ENCODE peak calls at places on chromosome 11, in eight cellular contexts. X is RWPE1, N is pancreas, M is body of pancreas, V is fibroblast of lung, S is PC-3, D is cardiac muscle cell, A is uterus. R is an unnamed sample.

GRCh38 chr11:73507086-73507485 is 90.8 kb downstream of the FAM168A start:
- DNase-seq in X (no peak), N (no peak), M (no peak), V (no peak), S (no peak), D (no peak), A (no peak), R (no peak)

GRCh38 chr11:78149646-78150045 is 10.2 kb upstream of the ALG8 start:
- DNase-seq in X (peak), N (no peak), M (no peak), V (peak), S (peak), D (no peak), A (no peak), R (peak)

GRCh38 chr11:68090706-68091105 is 30.5 kb downstream of the CHKA start:
- DNase-seq in X (no peak), N (no peak), M (no peak), V (no peak), S (peak), D (no peak), A (no peak), R (no peak)

GRCh38 chr11:63551889-63552266 is 11.3 kb downstream of the PLAAT2 start:
- DNase-seq in X (no peak), N (no peak), M (no peak), V (no peak), S (no peak), D (no peak), A (no peak), R (no peak)

GRCh38 chr11:6320411-6321207 is at the start of gene CAVIN3:
- DNase-seq in X (peak), N (peak), M (peak), V (peak), S (peak), D (peak), A (peak), R (no peak)

GRCh38 chr11:28632338-28632737 is 524.1 kb downstream of the METTL15 start:
- DNase-seq in X (peak), N (no peak), M (no peak), V (no peak), S (peak), D (no peak), A (no peak), R (no peak)

GRCh38 chr11:67561971-67562560 is 21.5 kb upstream of the GSTP1 start:
- DNase-seq in X (no peak), N (no peak), M (no peak), V (no peak), S (peak), D (no peak), A (no peak), R (no peak)

GRCh38 chr11:71307811-71308645 is 55.7 kb upstream of the SHANK2 start:
- DNase-seq in X (no peak), N (no peak), M (peak), V (no peak), S (peak), D (no peak), A (no peak), R (no peak)

GRCh38 chr11:74427377-74427776 is 29.1 kb upstream of the PGM2L1 start:
- DNase-seq in X (no peak), N (no peak), M (no peak), V (peak), S (no peak), D (no peak), A (no peak), R (no peak)

GRCh38 chr11:70526116-70527045 is 128.1 kb downstream of the CTTN start:
- DNase-seq in X (no peak), N (no peak), M (no peak), V (no peak), S (no peak), D (no peak), A (no peak), R (no peak)

GRCh38 chr11:57772562-57772961 is 11.0 kb downstream of the CTNND1 start:
- DNase-seq in X (no peak), N (no peak), M (no peak), V (no peak), S (peak), D (no peak), A (no peak), R (no peak)

GRCh38 chr11:116374085-116374484 is 398.7 kb downstream of the BUD13 start:
- DNase-seq in X (no peak), N (no peak), M (no peak), V (no peak), S (no peak), D (no peak), A (no peak), R (no peak)

GRCh38 chr11:57762235-57762866 is 749 bp downstream of the CTNND1 start:
- DNase-seq in X (peak), N (no peak), M (peak), V (no peak), S (peak), D (no peak), A (no peak), R (no peak)

GRCh38 chr11:73995247-73995646 is 12.6 kb upstream of the UCP2 start:
- DNase-seq in X (no peak), N (no peak), M (no peak), V (no peak), S (no peak), D (no peak), A (no peak), R (no peak)

GRCh38 chr11:10858505-10859360 is 880 bp upstream of the ZBED5 start:
- DNase-seq in X (peak), N (peak), M (peak), V (peak), S (peak), D (peak), A (peak), R (no peak)

GRCh38 chr11:69381681-69382130 is 87.8 kb downstream of the MYEOV start:
- DNase-seq in X (no peak), N (no peak), M (peak), V (no peak), S (no peak), D (no peak), A (no peak), R (no peak)

GRCh38 chr11:68200639-68201038 is 12.5 kb downstream of the KMT5B start:
- DNase-seq in X (no peak), N (no peak), M (no peak), V (peak), S (no peak), D (no peak), A (no peak), R (no peak)

GRCh38 chr11:61294717-61295595 is at the start of gene VWCE:
- DNase-seq in X (peak), N (peak), M (peak), V (peak), S (peak), D (peak), A (peak), R (no peak)

GRCh38 chr11:47051217-47051616 is 114.7 kb downstream of the CSTPP1 start:
- DNase-seq in X (no peak), N (no peak), M (no peak), V (peak), S (no peak), D (no peak), A (peak), R (no peak)

GRCh38 chr11:109435121-109435742 is 13.2 kb downstream of the C11orf87 start:
- DNase-seq in X (peak), N (no peak), M (no peak), V (no peak), S (peak), D (no peak), A (no peak), R (peak)

GRCh38 chr11:575324-575995 is 810 bp upstream of the PHRF1 start:
- DNase-seq in X (no peak), N (peak), M (no peak), V (no peak), S (peak), D (peak), A (no peak), R (no peak)

GRCh38 chr11:67996622-67997459 is 7.1 kb downstream of the UNC93B1 start:
- DNase-seq in X (no peak), N (peak), M (peak), V (peak), S (peak), D (peak), A (no peak), R (no peak)

GRCh38 chr11:126313826-126314225 is 10.0 kb downstream of the DCPS start:
- DNase-seq in X (no peak), N (no peak), M (no peak), V (no peak), S (no peak), D (no peak), A (no peak), R (no peak)

GRCh38 chr11:19994712-19995111 is 165.6 kb downstream of the DBX1 start:
- DNase-seq in X (no peak), N (no peak), M (no peak), V (peak), S (no peak), D (no peak), A (no peak), R (no peak)

GRCh38 chr11:17890333-17890732 is 122.5 kb downstream of the SERGEF start:
- DNase-seq in X (no peak), N (no peak), M (no peak), V (peak), S (peak), D (no peak), A (no peak), R (no peak)

GRCh38 chr11:34072831-34073230 is 21.3 kb downstream of the CAPRIN1 start:
- DNase-seq in X (no peak), N (no peak), M (no peak), V (no peak), S (no peak), D (no peak), A (no peak), R (no peak)

GRCh38 chr11:34074391-34074790 is 22.9 kb downstream of the CAPRIN1 start:
- DNase-seq in X (no peak), N (no peak), M (no peak), V (no peak), S (no peak), D (no peak), A (no peak), R (no peak)

GRCh38 chr11:34080609-34081008 is 24.8 kb upstream of the NAT10 start:
- DNase-seq in X (no peak), N (no peak), M (no peak), V (no peak), S (no peak), D (no peak), A (no peak), R (no peak)

GRCh38 chr11:34072041-34072440 is 20.5 kb downstream of the CAPRIN1 start:
- DNase-seq in X (no peak), N (no peak), M (no peak), V (no peak), S (no peak), D (no peak), A (no peak), R (no peak)

GRCh38 chr11:34075178-34075820 is 23.8 kb downstream of the CAPRIN1 start:
- DNase-seq in X (peak), N (no peak), M (no peak), V (peak), S (peak), D (no peak), A (no peak), R (no peak)
- H3K27ac ChIP-seq in X (no peak), N (peak), M (no peak), V (no peak), S (peak), D (no peak), A (no peak), R (peak)

GRCh38 chr11:119750056-119750455 is 21.1 kb upstream of the NECTIN1 start:
- DNase-seq in X (no peak), N (no peak), M (no peak), V (no peak), S (no peak), D (no peak), A (no peak), R (no peak)

GRCh38 chr11:119752946-119753345 is 23.9 kb upstream of the NECTIN1 start:
- DNase-seq in X (no peak), N (no peak), M (no peak), V (no peak), S (no peak), D (no peak), A (no peak), R (no peak)

GRCh38 chr11:119754199-119754598 is 25.2 kb upstream of the NECTIN1 start:
- DNase-seq in X (no peak), N (peak), M (no peak), V (no peak), S (no peak), D (no peak), A (no peak), R (no peak)

GRCh38 chr11:119751281-119752060 is 22.5 kb upstream of the NECTIN1 start:
- DNase-seq in X (no peak), N (no peak), M (no peak), V (no peak), S (no peak), D (no peak), A (no peak), R (no peak)

GRCh38 chr11:119752324-119752723 is 23.3 kb upstream of the NECTIN1 start:
- DNase-seq in X (peak), N (no peak), M (no peak), V (no peak), S (no peak), D (no peak), A (no peak), R (peak)
- H3K27ac ChIP-seq in X (no peak), N (no peak), M (no peak), V (no peak), S (no peak), D (no peak), A (no peak), R (no peak)

DNA sequence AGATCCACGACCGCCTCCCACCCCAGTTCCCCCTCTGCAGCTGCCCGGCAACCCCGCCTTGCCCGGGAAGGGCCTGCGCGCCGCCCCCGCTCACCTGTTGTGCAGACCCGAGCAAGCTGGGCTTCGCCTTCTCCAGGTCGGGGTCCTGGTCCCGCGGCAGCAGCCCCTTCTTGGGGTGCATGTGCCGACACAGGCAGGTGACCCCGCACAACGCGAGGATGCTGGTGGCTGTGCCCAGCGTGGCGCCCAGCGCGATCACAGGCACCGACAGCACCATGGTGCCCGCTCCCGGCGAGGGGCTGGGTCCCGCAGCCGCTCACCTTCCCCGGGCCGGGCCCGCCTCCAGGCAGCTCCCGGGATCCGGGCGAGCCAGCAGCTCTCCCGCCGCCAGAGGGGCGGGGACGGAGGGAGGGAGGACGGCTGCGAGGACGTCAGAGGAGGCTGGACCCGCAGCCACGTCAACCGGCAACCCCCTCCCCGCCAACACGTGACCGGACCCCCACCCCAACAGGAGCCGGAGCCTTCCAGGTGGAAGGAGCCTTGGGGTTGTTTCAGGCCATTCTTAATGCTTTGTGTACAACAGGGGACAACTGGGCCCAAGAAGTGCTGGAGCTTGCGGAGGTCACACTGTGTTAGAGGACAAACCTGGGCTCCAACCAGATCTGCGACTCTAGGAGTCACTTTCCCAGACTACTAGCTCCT is at the start of gene SYT13:
- DNase-seq in X (no peak), N (peak), M (peak), V (no peak), S (no peak), D (peak), A (no peak), R (no peak)
- H3K27ac ChIP-seq in X (no peak), N (no peak), M (peak), V (no peak), S (no peak), D (no peak), A (no peak), R (no peak)

DNA sequence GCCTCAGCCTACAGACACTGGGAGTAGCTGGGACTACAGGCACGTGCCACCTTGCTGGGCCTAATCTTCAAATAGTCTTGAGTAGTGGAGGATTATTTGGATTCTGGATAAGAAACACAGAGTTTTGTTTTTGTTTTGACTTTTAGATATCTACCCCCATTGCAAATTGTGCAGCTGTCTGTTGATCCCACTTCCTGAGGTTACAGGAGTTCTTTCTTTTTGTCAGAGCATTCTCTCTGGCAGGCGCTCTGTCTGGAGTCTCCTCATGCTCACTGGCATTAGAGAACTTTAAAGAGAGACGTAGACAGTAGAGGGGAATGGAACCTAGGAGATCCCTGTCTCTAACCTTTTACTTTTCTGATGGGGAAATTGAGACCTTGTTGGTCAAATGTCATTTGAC is 7.8 kb upstream of the ADAMTS8 start:
- DNase-seq in X (no peak), N (no peak), M (no peak), V (no peak), S (no peak), D (no peak), A (no peak), R (no peak)
- H3K27ac ChIP-seq in X (peak), N (no peak), M (no peak), V (no peak), S (peak), D (no peak), A (no peak), R (peak)

R was measured in epithelial cell of prostate.